ENCODE peak calls at places on chromosomes 2 and 18, in seven cellular contexts. K, Q, J, A, E, N and L are unnamed samples.
A peak's percentile ranks its signal among the peaks of the same experiment; 100 is the strongest.

GRCh38 chr2:172285010-172285621 is 142.3 kb upstream of the ITGA6 start:
- DNase-seq in E (peak; percentile 58), J (no peak), Q (no peak), K (peak; percentile 83), N (no peak), A (peak; percentile 60), L (peak; percentile 93)

GRCh38 chr2:172427990-172428840 is 829 bp downstream of the ITGA6 start:
- DNase-seq in Q (no peak), J (no peak), E (peak; percentile 63), A (no peak), N (peak; percentile 72), K (no peak), L (peak; percentile 37)

GRCh38 chr2:97742381-97742847 is 29.0 kb downstream of the ZAP70 start:
- DNase-seq in K (no peak), E (no peak), N (no peak), A (no peak), Q (no peak), J (no peak), L (no peak)

GRCh38 chr2:30164131-30164925 is 17.5 kb downstream of the YPEL5 start:
- DNase-seq in E (no peak), A (no peak), J (no peak), N (no peak), K (peak; percentile 23), Q (no peak), L (no peak)

GRCh38 chr2:3613524-3613905 is 18.6 kb downstream of the COLEC11 start:
- DNase-seq in N (peak; percentile 27), E (no peak), J (no peak), A (no peak), Q (no peak), K (no peak), L (no peak)

GRCh38 chr2:240989451-240990265 is 8.8 kb upstream of the SNED1 start:
- DNase-seq in N (peak; percentile 71), A (peak; percentile 42), Q (no peak), E (peak; percentile 72), J (no peak), K (no peak), L (peak; percentile 46)

GRCh38 chr2:128596453-128597430 is 278.1 kb upstream of the HS6ST1 start:
- DNase-seq in Q (no peak), N (peak; percentile 33), J (no peak), A (no peak), E (no peak), K (no peak), L (no peak)

GRCh38 chr2:145158051-145158586 is 638.2 kb upstream of the ZEB2 start:
- DNase-seq in E (no peak), N (peak; percentile 70), Q (no peak), J (no peak), K (peak; percentile 91), A (peak; percentile 98), L (peak; percentile 91)

GRCh38 chr2:219551412-219551811 is 7.6 kb downstream of the TMEM198 start:
- DNase-seq in J (no peak), A (peak; percentile 60), K (peak; percentile 42), Q (no peak), N (peak; percentile 70), E (no peak), L (peak; percentile 73)

GRCh38 chr18:46062781-46063180 is 9.3 kb downstream of the PSTPIP2 start:
- DNase-seq in K (no peak), A (no peak), J (no peak), N (no peak), E (no peak), Q (no peak), L (no peak)

GRCh38 chr2:72115361-72116080 is 32.1 kb downstream of the CYP26B1 start:
- DNase-seq in E (no peak), Q (no peak), J (no peak), A (peak; percentile 86), N (no peak), K (peak; percentile 81), L (peak; percentile 97)

GRCh38 chr18:46299465-46300004 is 195.3 kb downstream of the HAUS1 start:
- DNase-seq in N (no peak), J (no peak), A (no peak), Q (no peak), K (no peak), E (no peak), L (no peak)

GRCh38 chr2:232447638-232448472 is 8.1 kb upstream of the ALPI start:
- DNase-seq in E (peak; percentile 20), K (no peak), A (no peak), Q (no peak), N (no peak), J (no peak), L (no peak)